ENCODE peak calls at places on chromosomes 3 and 15, in seven cellular contexts. V, R, Z, H, A, L and N are unnamed samples.

GRCh38 chr3:134426660-134427181 is 52.5 kb upstream of the AMOTL2 start:
- DNase-seq in H (peak; percentile 50), Z (no peak), L (no peak), R (no peak), V (no peak), A (no peak), N (no peak)

GRCh38 chr15:92510163-92510882 is 116.6 kb downstream of the ST8SIA2 start:
- DNase-seq in Z (no peak), R (no peak), L (no peak), V (no peak), A (no peak), H (no peak), N (no peak)

GRCh38 chr3:71962561-71963240 is 177.8 kb upstream of the PROK2 start:
- DNase-seq in Z (no peak), A (no peak), R (no peak), H (no peak), V (no peak), L (no peak), N (no peak)

GRCh38 chr3:6785726-6786125 is 75.2 kb upstream of the GRM7 start:
- DNase-seq in H (no peak), R (no peak), V (no peak), A (no peak), Z (no peak), L (no peak), N (no peak)

GRCh38 chr3:10534066-10534465 is 28.7 kb upstream of the ATP2B2 start:
- DNase-seq in V (no peak), L (no peak), A (no peak), Z (no peak), R (peak; percentile 11), H (no peak), N (no peak)

GRCh38 chr3:69058180-69058946 is 6.2 kb upstream of the TMF1 start:
- DNase-seq in A (no peak), R (no peak), L (no peak), V (no peak), Z (no peak), H (no peak), N (no peak)

GRCh38 chr3:43503067-43503728 is 118.6 kb downstream of the ANO10 start:
- DNase-seq in Z (no peak), L (no peak), V (no peak), A (no peak), R (no peak), H (peak; percentile 58), N (no peak)

GRCh38 chr15:58267026-58267425 is 128.8 kb downstream of the AQP9 start:
- DNase-seq in A (no peak), V (no peak), H (no peak), L (no peak), R (no peak), Z (no peak), N (no peak)

GRCh38 chr3:30344288-30344687 is 262.1 kb upstream of the TGFBR2 start:
- DNase-seq in A (peak; percentile 18), H (no peak), R (no peak), Z (no peak), V (no peak), L (no peak), N (no peak)

GRCh38 chr3:30343861-30344260 is 262.5 kb upstream of the TGFBR2 start:
- DNase-seq in V (no peak), R (no peak), L (no peak), Z (no peak), A (no peak), H (no peak), N (no peak)

GRCh38 chr3:30341851-30342250 is 264.6 kb upstream of the TGFBR2 start:
- DNase-seq in Z (no peak), V (no peak), H (no peak), R (no peak), L (no peak), A (no peak), N (no peak)

GRCh38 chr3:30342319-30343060 is 263.9 kb upstream of the TGFBR2 start:
- DNase-seq in L (peak; percentile 44), H (peak; percentile 92), Z (no peak), A (peak; percentile 58), R (no peak), V (peak; percentile 35), N (peak; percentile 81)

GRCh38 chr3:30343067-30343831 is 263.2 kb upstream of the TGFBR2 start:
- DNase-seq in V (no peak), Z (no peak), L (no peak), R (no peak), A (no peak), H (no peak), N (no peak)
- H3K4me1 ChIP-seq in V (no peaks in the 10 kb centered on the region), Z (peaks cover 1% of the 10 kb centered on the region), L (no peaks in the 10 kb centered on the region), R (peaks cover 19% of the 10 kb centered on the region), A (peaks cover 21% of the 10 kb centered on the region), H (peaks cover 3% of the 10 kb centered on the region), N (no peaks in the 10 kb centered on the region)

GRCh38 chr3:45552773-45553371 is 41.7 kb upstream of the LIMD1 start:
- DNase-seq in L (no peak), Z (no peak), R (no peak), A (no peak), V (no peak), H (no peak), N (no peak)
- H3K4me1 ChIP-seq in L (peaks cover 31% of the 10 kb centered on the region), Z (peaks cover 19% of the 10 kb centered on the region), R (peaks cover 52% of the 10 kb centered on the region), A (peaks cover 48% of the 10 kb centered on the region), V (peaks cover 20% of the 10 kb centered on the region), H (peaks cover 38% of the 10 kb centered on the region), N (peaks cover 10% of the 10 kb centered on the region)

GRCh38 chr3:172525116-172525613 is 1.9 kb upstream of the TNFSF10 start:
- DNase-seq in Z (no peak), R (no peak), A (no peak), H (no peak), L (no peak), V (no peak), N (no peak)

GRCh38 chr3:172519740-172520139 is 3.5 kb downstream of the TNFSF10 start:
- DNase-seq in A (no peak), L (no peak), H (no peak), Z (no peak), V (no peak), R (no peak), N (no peak)

GRCh38 chr3:172520332-172520831 is 2.8 kb downstream of the TNFSF10 start:
- DNase-seq in Z (no peak), L (no peak), R (no peak), H (peak; percentile 29), V (no peak), A (no peak), N (no peak)

GRCh38 chr3:172524611-172525010 is 1.4 kb upstream of the TNFSF10 start:
- DNase-seq in V (no peak), H (no peak), L (no peak), A (no peak), Z (no peak), R (no peak), N (no peak)

GRCh38 chr3:172522871-172523818 is at the start of gene TNFSF10:
- DNase-seq in H (no peak), V (peak; percentile 35), R (peak; percentile 77), A (peak; percentile 65), Z (peak; percentile 76), L (peak; percentile 66), N (peak; percentile 76)
- H3K4me1 ChIP-seq in H (no peaks in the 10 kb centered on the region), V (no peaks in the 10 kb centered on the region), R (peaks cover 45% of the 10 kb centered on the region), A (peaks cover 12% of the 10 kb centered on the region), Z (no peaks in the 10 kb centered on the region), L (peaks cover 4% of the 10 kb centered on the region), N (no peaks in the 10 kb centered on the region)

DNA sequence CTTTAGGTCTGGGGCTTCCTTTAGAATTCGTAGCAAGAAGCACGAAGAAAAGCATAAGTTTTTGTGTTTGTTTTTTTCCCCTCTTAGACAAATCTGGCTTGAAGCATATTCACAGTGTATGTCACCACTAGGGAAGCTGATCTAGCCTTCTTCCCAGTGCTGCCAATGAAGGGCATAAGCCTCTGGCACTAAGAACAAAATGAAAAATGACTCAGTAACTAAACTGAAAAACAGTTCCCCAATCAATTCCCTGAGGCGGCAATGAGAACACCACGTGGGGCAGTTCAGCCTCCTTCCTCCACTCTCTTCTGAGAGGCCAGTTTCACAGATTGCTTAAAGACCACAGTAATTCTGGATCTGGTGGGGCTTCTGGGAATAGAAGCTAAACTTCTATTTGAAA is 338.1 kb downstream of the GAP43 start:
- DNase-seq in H (no peak), L (no peak), Z (no peak), R (no peak), A (no peak), V (no peak), N (no peak)
- H3K4me1 ChIP-seq in H (no peaks in the 10 kb centered on the region), L (peaks cover 2% of the 10 kb centered on the region), Z (no peaks in the 10 kb centered on the region), R (no peaks in the 10 kb centered on the region), A (no peaks in the 10 kb centered on the region), V (no peaks in the 10 kb centered on the region), N (no peaks in the 10 kb centered on the region)

GRCh38 chr3:4994144-4994730 is 15.0 kb downstream of the BHLHE40 start:
- DNase-seq in A (no peak), H (no peak), L (no peak), V (no peak), Z (no peak), R (no peak), N (no peak)
- H3K4me1 ChIP-seq in A (peaks cover 10% of the 10 kb centered on the region), H (peaks cover 15% of the 10 kb centered on the region), L (no peaks in the 10 kb centered on the region), V (no peaks in the 10 kb centered on the region), Z (peaks cover 4% of the 10 kb centered on the region), R (peaks cover 15% of the 10 kb centered on the region), N (no peaks in the 10 kb centered on the region)

GRCh38 chr3:58340594-58341244 is 8.0 kb downstream of the PXK start:
- DNase-seq in R (no peak), L (no peak), V (no peak), Z (no peak), A (no peak), H (no peak), N (no peak)

GRCh38 chr3:58341376-58341775 is 8.7 kb downstream of the PXK start:
- DNase-seq in L (no peak), H (no peak), Z (no peak), R (no peak), A (no peak), V (no peak), N (no peak)

GRCh38 chr3:58346368-58346767 is 13.7 kb downstream of the PXK start:
- DNase-seq in A (no peak), H (no peak), L (no peak), Z (no peak), V (no peak), R (no peak), N (no peak)

GRCh38 chr3:58345457-58345856 is 12.8 kb downstream of the PXK start:
- DNase-seq in R (no peak), L (no peak), A (no peak), H (no peak), Z (no peak), V (no peak), N (no peak)

GRCh38 chr3:58342676-58343075 is 10.0 kb downstream of the PXK start:
- DNase-seq in R (no peak), A (no peak), L (no peak), H (no peak), Z (no peak), V (no peak), N (no peak)
- H3K4me1 ChIP-seq in R (peaks cover 11% of the 10 kb centered on the region), A (no peaks in the 10 kb centered on the region), L (peaks cover 2% of the 10 kb centered on the region), H (peaks cover 8% of the 10 kb centered on the region), Z (no peaks in the 10 kb centered on the region), V (no peaks in the 10 kb centered on the region), N (no peaks in the 10 kb centered on the region)

GRCh38 chr3:129599073-129599472 is 7.4 kb downstream of the PLXND1 start:
- DNase-seq in Z (peak; percentile 68), L (no peak), H (no peak), V (no peak), A (no peak), R (no peak), N (no peak)
- H3K4me1 ChIP-seq in Z (peaks cover 33% of the 10 kb centered on the region), L (peaks cover 51% of the 10 kb centered on the region), H (peaks cover 34% of the 10 kb centered on the region), V (peaks cover 18% of the 10 kb centered on the region), A (peaks cover 92% of the 10 kb centered on the region), R (peaks cover 100% of the 10 kb centered on the region), N (peaks cover 99% of the 10 kb centered on the region)